ENCODE peak calls at places on chromosomes 4 and X, in ten cellular contexts. D, Z, M, H, R, F, S, Y, K and B are unnamed samples.

GRCh38 chr4:10098770-10099139 is 17.8 kb downstream of the WDR1 start:
- DNase-seq in D (no peak), Z (peak), M (no peak), H (no peak), R (no peak), F (no peak), S (no peak), Y (no peak), K (no peak), B (peak)

GRCh38 chrX:107678957-107679740 is 50.8 kb downstream of the PRPS1 start:
- DNase-seq in D (no peak), Z (peak), M (no peak), H (peak), R (peak), F (peak), S (peak), Y (peak), K (peak), B (no peak)

GRCh38 chrX:112083624-112084326 is 1.2 kb upstream of the TRPC5 start:
- DNase-seq in D (peak), Z (no peak), M (no peak), H (no peak), R (no peak), F (no peak), S (no peak), Y (peak), K (no peak), B (no peak)

GRCh38 chrX:74118503-74118902 is 185.5 kb upstream of the ZCCHC13 start:
- DNase-seq in D (no peak), Z (peak), M (no peak), H (no peak), R (no peak), F (no peak), S (no peak), Y (no peak), K (no peak), B (peak)

GRCh38 chr4:8215001-8215427 is 15.9 kb downstream of the SH3TC1 start:
- DNase-seq in D (no peak), Z (no peak), M (no peak), H (peak), R (no peak), F (no peak), S (no peak), Y (peak), K (no peak), B (no peak)

GRCh38 chrX:34563809-34564208 is 93.3 kb downstream of the TMEM47 start:
- DNase-seq in D (peak), Z (peak), M (no peak), H (no peak), R (no peak), F (no peak), S (no peak), Y (no peak), K (no peak), B (peak)

GRCh38 chrX:54280466-54280865 is 77.4 kb downstream of the WNK3 start:
- DNase-seq in D (no peak), Z (no peak), M (no peak), H (no peak), R (no peak), F (no peak), S (no peak), Y (no peak), K (no peak), B (no peak)

GRCh38 chr4:73446336-73446938 is 10.4 kb downstream of the AFP start:
- DNase-seq in D (peak), Z (peak), M (no peak), H (peak), R (peak), F (peak), S (no peak), Y (peak), K (no peak), B (peak)

GRCh38 chr4:54971474-54971950 is 153.9 kb downstream of the KDR start:
- DNase-seq in D (peak), Z (peak), M (peak), H (peak), R (no peak), F (peak), S (no peak), Y (peak), K (no peak), B (peak)

GRCh38 chr4:112321768-112322684 is 24.9 kb downstream of the ALPK1 start:
- DNase-seq in D (peak), Z (peak), M (peak), H (peak), R (peak), F (peak), S (peak), Y (peak), K (peak), B (peak)

GRCh38 chr4:146333187-146333894 is 119.0 kb downstream of the REELD1 start:
- DNase-seq in D (no peak), Z (peak), M (no peak), H (peak), R (peak), F (no peak), S (no peak), Y (no peak), K (no peak), B (peak)

GRCh38 chrX:29661290-29661689 is 554.1 kb upstream of the MAGEB2 start:
- DNase-seq in D (no peak), Z (peak), M (no peak), H (peak), R (no peak), F (no peak), S (no peak), Y (no peak), K (no peak), B (peak)

GRCh38 chr4:7112656-7113055 is 44.8 kb upstream of the GRPEL1 start:
- DNase-seq in D (no peak), Z (no peak), M (no peak), H (no peak), R (no peak), F (no peak), S (no peak), Y (no peak), K (no peak), B (no peak)

GRCh38 chr4:97576955-97577354 is 566.3 kb downstream of the STPG2 start:
- DNase-seq in D (no peak), Z (no peak), M (no peak), H (no peak), R (no peak), F (no peak), S (no peak), Y (no peak), K (no peak), B (peak)

GRCh38 chr4:15234585-15235126 is 193.2 kb upstream of the C1QTNF7 start:
- DNase-seq in D (no peak), Z (peak), M (no peak), H (peak), R (no peak), F (no peak), S (no peak), Y (no peak), K (no peak), B (peak)
- H3K4me3 ChIP-seq in D (no peak), Z (no peak), M (no peak), H (no peak), R (no peak), F (no peak), S (no peak), Y (no peak), K (no peak), B (peak)

GRCh38 chr4:127284236-127284635 is 348.5 kb upstream of the INTU start:
- DNase-seq in D (no peak), Z (no peak), M (no peak), H (peak), R (no peak), F (no peak), S (no peak), Y (no peak), K (no peak), B (no peak)
- H3K4me3 ChIP-seq in D (no peak), Z (no peak), M (no peak), H (no peak), R (no peak), F (no peak), S (no peak), Y (no peak), K (no peak), B (no peak)

DNA sequence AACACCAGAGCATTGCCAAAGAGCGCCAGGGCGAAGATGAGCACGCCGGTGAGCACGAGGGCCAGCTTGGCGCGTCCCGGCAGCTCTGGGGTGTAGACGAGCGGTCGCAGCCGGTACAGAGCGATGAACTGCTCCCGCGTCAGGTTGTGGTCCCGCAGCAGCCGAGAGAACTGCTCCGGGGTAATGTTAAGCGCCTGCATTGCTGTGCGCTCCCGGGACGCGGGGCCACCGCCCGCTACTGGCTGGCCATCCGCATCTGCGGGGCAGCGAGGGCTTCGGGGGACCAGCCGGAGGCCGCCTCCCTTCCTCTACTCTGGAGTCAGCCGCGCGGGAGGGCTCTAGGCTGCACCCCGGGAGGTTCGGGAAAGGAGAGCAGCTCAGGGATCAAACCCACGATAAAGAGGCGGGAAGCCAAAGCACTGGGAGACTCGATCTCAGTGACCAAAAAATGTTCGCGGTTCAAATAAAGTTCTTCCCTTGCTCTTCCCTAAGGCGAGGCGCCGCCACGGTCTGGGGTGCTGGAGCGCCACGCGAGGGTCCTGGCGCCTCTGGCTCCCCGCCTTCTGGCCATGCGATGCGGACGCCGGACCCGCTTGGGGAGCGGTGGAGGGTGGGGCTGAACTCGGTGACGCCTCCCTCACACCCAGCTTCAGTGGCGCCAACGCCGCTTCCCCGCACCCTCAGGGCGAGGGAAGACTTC is at the start of gene QRFPR:
- DNase-seq in D (peak), Z (peak), M (no peak), H (no peak), R (no peak), F (no peak), S (no peak), Y (no peak), K (no peak), B (no peak)
- H3K4me3 ChIP-seq in D (peak), Z (peak), M (no peak), H (peak), R (no peak), F (no peak), S (peak), Y (no peak), K (peak), B (no peak)

GRCh38 chr4:3377557-3377956 is 64.2 kb upstream of the HGFAC start:
- DNase-seq in D (no peak), Z (no peak), M (no peak), H (no peak), R (no peak), F (no peak), S (no peak), Y (no peak), K (no peak), B (no peak)
- H3K4me3 ChIP-seq in D (no peak), Z (no peak), M (no peak), H (no peak), R (no peak), F (no peak), S (no peak), Y (no peak), K (no peak), B (no peak)

GRCh38 chr4:21949073-21949457 is 493 bp upstream of the KCNIP4 start:
- DNase-seq in D (peak), Z (no peak), M (no peak), H (peak), R (peak), F (no peak), S (peak), Y (peak), K (no peak), B (no peak)
- H3K4me3 ChIP-seq in D (peak), Z (no peak), M (peak), H (peak), R (no peak), F (no peak), S (peak), Y (no peak), K (peak), B (no peak)

GRCh38 chr4:128283071-128283470 is 4.5 kb downstream of the PGRMC2 start:
- DNase-seq in D (no peak), Z (no peak), M (no peak), H (no peak), R (no peak), F (no peak), S (no peak), Y (no peak), K (no peak), B (no peak)

GRCh38 chr4:128286474-128287158 is 997 bp downstream of the PGRMC2 start:
- DNase-seq in D (peak), Z (peak), M (no peak), H (peak), R (no peak), F (peak), S (no peak), Y (peak), K (no peak), B (peak)

GRCh38 chr4:128285085-128286023 is 2.3 kb downstream of the PGRMC2 start:
- DNase-seq in D (no peak), Z (no peak), M (no peak), H (peak), R (no peak), F (no peak), S (no peak), Y (peak), K (no peak), B (peak)

GRCh38 chr4:128282516-128282915 is 5.1 kb downstream of the PGRMC2 start:
- DNase-seq in D (no peak), Z (no peak), M (no peak), H (no peak), R (no peak), F (no peak), S (no peak), Y (no peak), K (no peak), B (no peak)

GRCh38 chr4:128284317-128284716 is 3.3 kb downstream of the PGRMC2 start:
- DNase-seq in D (no peak), Z (no peak), M (no peak), H (no peak), R (no peak), F (no peak), S (no peak), Y (peak), K (no peak), B (peak)
- H3K4me3 ChIP-seq in D (no peak), Z (no peak), M (peak), H (no peak), R (no peak), F (no peak), S (peak), Y (no peak), K (no peak), B (peak)